ENCODE peak calls at places on chromosomes 2 and 18, in four cellular contexts. One of them, this sample, is unnamed.
A peak's percentile ranks its signal among the peaks of the same experiment; 100 is the strongest.

GRCh38 chr18:69631281-69631680 is 230.6 kb downstream of the DOK6 start:
- DNase-seq in HCT116: no peak
- DNase-seq in astrocyte: peak; percentile 30
- DNase-seq in GM23248: no peak
- DNase-seq in this sample: no peak

GRCh38 chr2:102772659-102773058 is 10.8 kb downstream of the TMEM182 start:
- DNase-seq in HCT116: no peak
- DNase-seq in astrocyte: no peak
- DNase-seq in GM23248: no peak
- DNase-seq in this sample: no peak

GRCh38 chr2:30026091-30027055 is 105.0 kb upstream of the ALK start:
- DNase-seq in HCT116: peak; percentile 4
- DNase-seq in astrocyte: peak; percentile 51
- DNase-seq in GM23248: peak; percentile 97
- DNase-seq in this sample: peak; percentile 11

GRCh38 chr18:69689081-69689759 is 258.5 kb downstream of the CD226 start:
- DNase-seq in HCT116: no peak
- DNase-seq in astrocyte: peak; percentile 9
- DNase-seq in GM23248: peak; percentile 52
- DNase-seq in this sample: no peak

GRCh38 chr2:101442667-101443061 is 32.2 kb downstream of the RFX8 start:
- DNase-seq in HCT116: peak; percentile 12
- DNase-seq in astrocyte: no peak
- DNase-seq in GM23248: peak; percentile 20
- DNase-seq in this sample: peak; percentile 20

GRCh38 chr18:9989481-9989880 is 75.7 kb downstream of the VAPA start:
- DNase-seq in HCT116: no peak
- DNase-seq in astrocyte: no peak
- DNase-seq in GM23248: no peak
- DNase-seq in this sample: no peak

GRCh38 chr2:110702981-110703380 is 25.1 kb upstream of the BUB1 start:
- DNase-seq in HCT116: no peak
- DNase-seq in astrocyte: no peak
- DNase-seq in GM23248: no peak
- DNase-seq in this sample: no peak

GRCh38 chr2:239881561-239882320 is 143.4 kb downstream of the NDUFA10 start:
- DNase-seq in HCT116: no peak
- DNase-seq in astrocyte: peak; percentile 32
- DNase-seq in GM23248: peak; percentile 19
- DNase-seq in this sample: no peak

GRCh38 chr2:16320716-16321115 is 344.9 kb downstream of the CYRIA start:
- DNase-seq in HCT116: no peak
- DNase-seq in astrocyte: no peak
- DNase-seq in GM23248: no peak
- DNase-seq in this sample: no peak

GRCh38 chr2:16393483-16394071 is 272.1 kb downstream of the CYRIA start:
- DNase-seq in HCT116: no peak
- DNase-seq in astrocyte: no peak
- DNase-seq in GM23248: no peak
- DNase-seq in this sample: no peak

GRCh38 chr2:55096586-55096985 is 46.3 kb upstream of the RTN4 start:
- DNase-seq in HCT116: no peak
- DNase-seq in astrocyte: no peak
- DNase-seq in GM23248: no peak
- DNase-seq in this sample: no peak

GRCh38 chr2:1432726-1433125 is 19.5 kb downstream of the TPO start:
- DNase-seq in HCT116: no peak
- DNase-seq in astrocyte: no peak
- DNase-seq in GM23248: no peak
- DNase-seq in this sample: no peak

GRCh38 chr2:107062599-107063196 is 176.7 kb upstream of the ST6GAL2 start:
- DNase-seq in HCT116: no peak
- DNase-seq in astrocyte: no peak
- DNase-seq in GM23248: no peak
- DNase-seq in this sample: no peak

GRCh38 chr2:177818412-177818811 is 254.2 kb downstream of the PDE11A start:
- DNase-seq in HCT116: no peak
- DNase-seq in astrocyte: no peak
- DNase-seq in GM23248: no peak
- DNase-seq in this sample: no peak

GRCh38 chr2:74514368-74515270 is at the start of gene TLX2:
- DNase-seq in HCT116: no peak
- DNase-seq in astrocyte: no peak
- DNase-seq in GM23248: peak; percentile 42
- DNase-seq in this sample: no peak

GRCh38 chr2:237614151-237614720 is 13.2 kb upstream of the LRRFIP1 start:
- DNase-seq in HCT116: no peak
- DNase-seq in astrocyte: peak; percentile 63
- DNase-seq in GM23248: no peak
- DNase-seq in this sample: no peak

GRCh38 chr2:241132549-241133435 is 16.5 kb downstream of the PASK start:
- DNase-seq in HCT116: no peak
- DNase-seq in astrocyte: no peak
- DNase-seq in GM23248: no peak
- DNase-seq in this sample: no peak

GRCh38 chr2:240302933-240303332 is 132.5 kb upstream of the GPC1 start:
- DNase-seq in HCT116: no peak
- DNase-seq in astrocyte: no peak
- DNase-seq in GM23248: no peak
- DNase-seq in this sample: peak; percentile 0

GRCh38 chr2:26018184-26018716 is 15.6 kb upstream of the RAB10 start:
- DNase-seq in HCT116: peak; percentile 74
- DNase-seq in astrocyte: peak; percentile 82
- DNase-seq in GM23248: peak; percentile 96
- DNase-seq in this sample: no peak

GRCh38 chr2:98914713-98915580 is 21.1 kb downstream of the CRACDL start:
- DNase-seq in HCT116: no peak
- DNase-seq in astrocyte: no peak
- DNase-seq in GM23248: no peak
- DNase-seq in this sample: no peak

GRCh38 chr2:61055557-61055956 is 10.1 kb upstream of the SANBR start:
- DNase-seq in HCT116: no peak
- DNase-seq in astrocyte: no peak
- DNase-seq in GM23248: no peak
- DNase-seq in this sample: no peak

GRCh38 chr2:200288670-200289429 is 17.6 kb upstream of the SPATS2L start:
- DNase-seq in HCT116: no peak
- DNase-seq in astrocyte: no peak
- DNase-seq in GM23248: peak; percentile 88
- DNase-seq in this sample: no peak

GRCh38 chr18:70384181-70384790 is 95.4 kb downstream of the SOCS6 start:
- DNase-seq in HCT116: peak; percentile 92
- DNase-seq in astrocyte: peak; percentile 92
- DNase-seq in GM23248: peak; percentile 90
- DNase-seq in this sample: no peak

GRCh38 chr2:169363570-169364150 is 1.3 kb upstream of the LRP2 start:
- DNase-seq in HCT116: no peak
- DNase-seq in astrocyte: no peak
- DNase-seq in GM23248: peak; percentile 28
- DNase-seq in this sample: no peak

GRCh38 chr18:13502585-13502984 is 223.8 kb downstream of the FAM210A start:
- DNase-seq in HCT116: no peak
- DNase-seq in astrocyte: peak; percentile 17
- DNase-seq in GM23248: no peak
- DNase-seq in this sample: no peak

GRCh38 chr2:241136661-241137260 is 12.5 kb downstream of the PASK start:
- DNase-seq in HCT116: no peak
- DNase-seq in astrocyte: no peak
- DNase-seq in GM23248: no peak
- DNase-seq in this sample: no peak

GRCh38 chr2:38622210-38622609 is 19.5 kb upstream of the HNRNPLL start:
- DNase-seq in HCT116: no peak
- DNase-seq in astrocyte: no peak
- DNase-seq in GM23248: no peak
- DNase-seq in this sample: no peak

GRCh38 chr2:31579996-31580320 is 780 bp downstream of the SRD5A2 start:
- DNase-seq in HCT116: no peak
- DNase-seq in astrocyte: no peak
- DNase-seq in GM23248: no peak
- DNase-seq in this sample: no peak

GRCh38 chr18:49628119-49628518 is 66.3 kb downstream of the LIPG start:
- DNase-seq in HCT116: no peak
- DNase-seq in astrocyte: no peak
- DNase-seq in GM23248: no peak
- DNase-seq in this sample: no peak

GRCh38 chr18:78703297-78703696 is 276.3 kb upstream of the SALL3 start:
- DNase-seq in HCT116: no peak
- DNase-seq in astrocyte: no peak
- DNase-seq in GM23248: no peak
- DNase-seq in this sample: no peak

GRCh38 chr18:36460324-36460850 is 162.9 kb downstream of the FHOD3 start:
- DNase-seq in HCT116: no peak
- DNase-seq in astrocyte: no peak
- DNase-seq in GM23248: no peak
- DNase-seq in this sample: no peak

GRCh38 chr2:159366538-159366937 is 80.0 kb upstream of the WDSUB1 start:
- DNase-seq in HCT116: no peak
- DNase-seq in astrocyte: no peak
- DNase-seq in GM23248: no peak
- DNase-seq in this sample: no peak

GRCh38 chr2:2573658-2574293 is 242.7 kb upstream of the MYT1L start:
- DNase-seq in HCT116: no peak
- DNase-seq in astrocyte: peak; percentile 2
- DNase-seq in GM23248: peak; percentile 22
- DNase-seq in this sample: no peak

GRCh38 chr2:67997528-67998267 is 65.1 kb downstream of the C1D start:
- DNase-seq in HCT116: no peak
- DNase-seq in astrocyte: peak; percentile 68
- DNase-seq in GM23248: peak; percentile 94
- DNase-seq in this sample: no peak

DNA sequence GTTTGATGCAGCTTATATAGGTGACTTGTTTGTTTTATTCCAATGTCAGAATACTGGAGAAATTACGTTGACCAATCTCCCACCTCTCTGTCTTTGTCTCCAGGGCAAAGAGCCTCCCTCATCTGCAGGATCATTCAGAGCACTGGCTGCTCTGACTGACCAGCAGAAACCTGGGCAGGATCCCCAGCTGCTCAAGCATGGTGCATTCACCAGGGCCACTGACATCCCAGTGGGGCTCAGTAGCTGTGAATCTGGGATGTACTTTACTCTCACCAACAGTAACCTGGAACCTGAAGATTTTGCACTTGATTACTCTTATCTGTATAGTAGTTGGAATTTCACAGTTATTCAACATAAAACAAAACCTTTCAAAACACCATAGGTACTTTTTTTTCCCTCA is 235.9 kb downstream of the ANKRD36 start:
- DNase-seq in HCT116: no peak
- DNase-seq in astrocyte: no peak
- DNase-seq in GM23248: no peak
- DNase-seq in this sample: no peak
- H2AFZ ChIP-seq in HCT116: no peak overlapping the region
- H2AFZ ChIP-seq in astrocyte: no peak overlapping the region
- H2AFZ ChIP-seq in GM23248: no peak overlapping the region
- H2AFZ ChIP-seq in this sample: no peak overlapping the region

GRCh38 chr2:58207189-58207588 is 33.9 kb downstream of the FANCL start:
- DNase-seq in HCT116: no peak
- DNase-seq in astrocyte: no peak
- DNase-seq in GM23248: no peak
- DNase-seq in this sample: no peak
- H3K27ac ChIP-seq in HCT116: no peak overlapping the region
- H3K27ac ChIP-seq in astrocyte: no peak overlapping the region
- H3K27ac ChIP-seq in GM23248: no peak overlapping the region
- H3K27ac ChIP-seq in this sample: no peak overlapping the region

DNA sequence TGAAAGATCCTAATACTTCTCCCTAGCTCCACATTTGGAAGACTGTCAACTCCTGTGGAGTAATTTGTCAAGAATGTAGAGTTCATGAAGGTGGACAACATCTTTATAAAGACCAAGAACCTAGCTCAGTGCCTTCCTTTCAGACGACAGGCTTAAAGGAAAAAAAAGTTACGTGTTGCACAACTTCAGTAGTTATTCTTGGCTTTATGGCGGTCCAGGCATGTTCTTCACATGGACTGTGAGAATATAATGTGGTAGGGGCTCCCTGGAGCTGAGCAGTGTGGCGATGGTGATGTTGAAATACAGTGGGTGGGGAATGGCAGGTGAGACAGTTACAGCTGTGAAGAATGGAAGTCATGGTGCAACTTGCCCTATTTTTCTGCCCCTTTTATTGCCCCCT is 3.9 kb downstream of the TAF1B start:
- DNase-seq in HCT116: no peak
- DNase-seq in astrocyte: peak; percentile 47
- DNase-seq in GM23248: peak; percentile 13
- DNase-seq in this sample: no peak
- H2AFZ ChIP-seq in HCT116: no peak overlapping the region
- H2AFZ ChIP-seq in astrocyte: no peak overlapping the region
- H2AFZ ChIP-seq in GM23248: no peak overlapping the region
- H2AFZ ChIP-seq in this sample: no peak overlapping the region

DNA sequence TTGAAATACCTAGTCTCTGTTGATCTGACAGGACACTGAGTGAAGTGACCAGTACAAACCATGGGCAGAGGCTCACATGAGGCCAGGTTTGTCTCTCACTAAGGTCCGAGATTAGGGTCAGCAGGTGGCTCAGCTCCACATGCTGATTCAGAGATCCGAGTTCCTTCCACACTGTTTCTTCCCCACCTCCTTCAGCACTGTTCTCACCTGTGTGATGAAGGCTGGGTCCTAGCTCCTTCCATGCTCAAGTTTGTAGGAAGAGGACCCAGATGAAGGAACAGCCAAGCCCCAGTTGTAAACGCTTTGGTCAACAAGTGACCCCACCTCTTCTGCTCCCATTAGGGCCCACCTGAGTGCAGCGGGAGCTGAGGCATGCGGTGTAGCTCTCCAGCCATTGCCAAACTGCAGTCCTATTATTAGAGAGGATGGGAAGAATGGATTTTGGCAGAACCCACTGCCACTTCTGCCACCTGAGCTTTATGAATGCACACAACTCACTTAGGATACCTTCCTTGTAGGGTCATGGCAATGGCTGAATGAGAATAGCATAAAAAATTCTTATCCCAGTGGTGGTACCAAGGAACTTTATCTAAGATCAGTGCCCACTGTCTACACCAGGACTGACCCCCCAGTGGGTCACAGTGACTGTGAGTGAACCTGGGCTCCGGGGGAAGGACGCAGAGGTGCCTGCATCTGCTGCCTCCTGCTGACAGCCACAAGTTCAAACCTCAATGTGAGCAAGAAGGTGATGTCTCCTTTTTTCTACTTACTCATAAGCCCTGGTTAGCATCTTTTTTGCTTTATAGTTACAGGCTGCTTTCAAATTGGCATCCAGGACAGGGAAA is 324.8 kb upstream of the HS6ST1 start:
- DNase-seq in HCT116: no peak
- DNase-seq in astrocyte: no peak
- DNase-seq in GM23248: no peak
- DNase-seq in this sample: peak; percentile 4
- H3K27ac ChIP-seq in HCT116: no peak overlapping the region
- H3K27ac ChIP-seq in astrocyte: no peak overlapping the region
- H3K27ac ChIP-seq in GM23248: no peak overlapping the region
- H3K27ac ChIP-seq in this sample: no peak overlapping the region

GRCh38 chr2:153096272-153096671 is 377.9 kb downstream of the ARL6IP6 start:
- DNase-seq in HCT116: no peak
- DNase-seq in astrocyte: no peak
- DNase-seq in GM23248: no peak
- DNase-seq in this sample: no peak
- H2AFZ ChIP-seq in HCT116: no peak overlapping the region
- H2AFZ ChIP-seq in astrocyte: no peak overlapping the region
- H2AFZ ChIP-seq in GM23248: no peak overlapping the region
- H2AFZ ChIP-seq in this sample: no peak overlapping the region

GRCh38 chr2:120352701-120353590 is 7.0 kb downstream of the INHBB start:
- DNase-seq in HCT116: no peak
- DNase-seq in astrocyte: no peak
- DNase-seq in GM23248: peak; percentile 53
- DNase-seq in this sample: no peak
- H3K27ac ChIP-seq in HCT116: no peak overlapping the region
- H3K27ac ChIP-seq in astrocyte: no peak overlapping the region
- H3K27ac ChIP-seq in GM23248: no peak overlapping the region
- H3K27ac ChIP-seq in this sample: no peak overlapping the region